ENCODE peak calls at places on chromosome 14, in ten cellular contexts. One of them, this sample, is unnamed.

GRCh38 chr14:54606178-54606577 is 39.2 kb downstream of the SAMD4A start:
- DNase-seq in naive thymus-derived CD4-positive, alpha-beta T cell: no peak
- DNase-seq in cardiac fibroblast: peak
- DNase-seq in CD4-positive, CD25-positive, alpha-beta regulatory T cell: no peak
- DNase-seq in AG04449: no peak
- DNase-seq in psoas muscle: peak
- DNase-seq in lung: no peak
- DNase-seq in GM12865: no peak
- DNase-seq in cardiac muscle cell: peak
- DNase-seq in AG04450: no peak
- DNase-seq in this sample: no peak

GRCh38 chr14:72610096-72610830 is 283.6 kb downstream of the DPF3 start:
- DNase-seq in cardiac muscle cell: no peak
- DNase-seq in GM12865: no peak
- DNase-seq in cardiac fibroblast: no peak
- DNase-seq in naive thymus-derived CD4-positive, alpha-beta T cell: peak
- DNase-seq in lung: no peak
- DNase-seq in CD4-positive, CD25-positive, alpha-beta regulatory T cell: no peak
- DNase-seq in AG04449: no peak
- DNase-seq in psoas muscle: no peak
- DNase-seq in AG04450: no peak
- DNase-seq in this sample: no peak

GRCh38 chr14:106204063-106204462 is 677.7 kb downstream of the TMEM121 start:
- DNase-seq in CD4-positive, CD25-positive, alpha-beta regulatory T cell: no peak
- DNase-seq in psoas muscle: no peak
- DNase-seq in cardiac muscle cell: no peak
- DNase-seq in lung: no peak
- DNase-seq in AG04450: no peak
- DNase-seq in naive thymus-derived CD4-positive, alpha-beta T cell: no peak
- DNase-seq in cardiac fibroblast: no peak
- DNase-seq in AG04449: no peak
- DNase-seq in GM12865: no peak
- DNase-seq in this sample: no peak

GRCh38 chr14:32352631-32353030 is 23.5 kb downstream of the AKAP6 start:
- DNase-seq in naive thymus-derived CD4-positive, alpha-beta T cell: no peak
- DNase-seq in psoas muscle: no peak
- DNase-seq in lung: no peak
- DNase-seq in cardiac fibroblast: peak
- DNase-seq in CD4-positive, CD25-positive, alpha-beta regulatory T cell: no peak
- DNase-seq in AG04450: no peak
- DNase-seq in AG04449: no peak
- DNase-seq in GM12865: no peak
- DNase-seq in cardiac muscle cell: no peak
- DNase-seq in this sample: no peak

GRCh38 chr14:57835751-57836150 is 30.1 kb downstream of the SLC35F4 start:
- DNase-seq in cardiac muscle cell: no peak
- DNase-seq in lung: no peak
- DNase-seq in naive thymus-derived CD4-positive, alpha-beta T cell: no peak
- DNase-seq in AG04449: no peak
- DNase-seq in CD4-positive, CD25-positive, alpha-beta regulatory T cell: no peak
- DNase-seq in AG04450: no peak
- DNase-seq in psoas muscle: no peak
- DNase-seq in GM12865: no peak
- DNase-seq in cardiac fibroblast: peak
- DNase-seq in this sample: no peak

GRCh38 chr14:65588426-65589140 is 176.1 kb downstream of the FUT8 start:
- DNase-seq in naive thymus-derived CD4-positive, alpha-beta T cell: no peak
- DNase-seq in lung: no peak
- DNase-seq in cardiac fibroblast: peak
- DNase-seq in psoas muscle: no peak
- DNase-seq in GM12865: no peak
- DNase-seq in AG04449: no peak
- DNase-seq in CD4-positive, CD25-positive, alpha-beta regulatory T cell: no peak
- DNase-seq in AG04450: no peak
- DNase-seq in cardiac muscle cell: no peak
- DNase-seq in this sample: no peak

GRCh38 chr14:21672116-21672515 is 1.5 kb downstream of the OR4E1 start:
- DNase-seq in AG04449: no peak
- DNase-seq in lung: no peak
- DNase-seq in CD4-positive, CD25-positive, alpha-beta regulatory T cell: no peak
- DNase-seq in cardiac muscle cell: no peak
- DNase-seq in naive thymus-derived CD4-positive, alpha-beta T cell: no peak
- DNase-seq in psoas muscle: no peak
- DNase-seq in GM12865: no peak
- DNase-seq in cardiac fibroblast: no peak
- DNase-seq in AG04450: no peak
- DNase-seq in this sample: no peak

GRCh38 chr14:73289308-73289707 is 52.0 kb downstream of the PAPLN start:
- DNase-seq in AG04449: no peak
- DNase-seq in CD4-positive, CD25-positive, alpha-beta regulatory T cell: no peak
- DNase-seq in cardiac fibroblast: no peak
- DNase-seq in lung: no peak
- DNase-seq in GM12865: peak
- DNase-seq in cardiac muscle cell: no peak
- DNase-seq in psoas muscle: no peak
- DNase-seq in AG04450: no peak
- DNase-seq in naive thymus-derived CD4-positive, alpha-beta T cell: no peak
- DNase-seq in this sample: no peak

GRCh38 chr14:103155013-103155412 is 31.8 kb downstream of the TNFAIP2 start:
- DNase-seq in cardiac muscle cell: no peak
- DNase-seq in lung: peak
- DNase-seq in CD4-positive, CD25-positive, alpha-beta regulatory T cell: no peak
- DNase-seq in naive thymus-derived CD4-positive, alpha-beta T cell: no peak
- DNase-seq in cardiac fibroblast: peak
- DNase-seq in AG04449: no peak
- DNase-seq in psoas muscle: peak
- DNase-seq in AG04450: no peak
- DNase-seq in GM12865: peak
- DNase-seq in this sample: no peak

GRCh38 chr14:32331227-32331597 is 2.1 kb downstream of the AKAP6 start:
- DNase-seq in AG04450: no peak
- DNase-seq in AG04449: no peak
- DNase-seq in cardiac fibroblast: no peak
- DNase-seq in psoas muscle: no peak
- DNase-seq in cardiac muscle cell: no peak
- DNase-seq in lung: no peak
- DNase-seq in CD4-positive, CD25-positive, alpha-beta regulatory T cell: no peak
- DNase-seq in GM12865: no peak
- DNase-seq in naive thymus-derived CD4-positive, alpha-beta T cell: no peak
- DNase-seq in this sample: no peak

GRCh38 chr14:54815016-54815415 is 87.6 kb downstream of the GCH1 start:
- DNase-seq in naive thymus-derived CD4-positive, alpha-beta T cell: no peak
- DNase-seq in psoas muscle: no peak
- DNase-seq in AG04450: no peak
- DNase-seq in cardiac fibroblast: peak
- DNase-seq in CD4-positive, CD25-positive, alpha-beta regulatory T cell: no peak
- DNase-seq in AG04449: no peak
- DNase-seq in cardiac muscle cell: no peak
- DNase-seq in lung: peak
- DNase-seq in GM12865: no peak
- DNase-seq in this sample: no peak

GRCh38 chr14:101628975-101629374 is 67.7 kb downstream of the DIO3 start:
- DNase-seq in AG04449: no peak
- DNase-seq in AG04450: no peak
- DNase-seq in naive thymus-derived CD4-positive, alpha-beta T cell: no peak
- DNase-seq in GM12865: no peak
- DNase-seq in psoas muscle: no peak
- DNase-seq in lung: no peak
- DNase-seq in cardiac fibroblast: no peak
- DNase-seq in CD4-positive, CD25-positive, alpha-beta regulatory T cell: no peak
- DNase-seq in cardiac muscle cell: no peak
- DNase-seq in this sample: no peak

GRCh38 chr14:61153436-61153835 is 127.7 kb downstream of the TMEM30B start:
- DNase-seq in lung: no peak
- DNase-seq in CD4-positive, CD25-positive, alpha-beta regulatory T cell: no peak
- DNase-seq in naive thymus-derived CD4-positive, alpha-beta T cell: no peak
- DNase-seq in GM12865: no peak
- DNase-seq in AG04450: no peak
- DNase-seq in AG04449: peak
- DNase-seq in cardiac fibroblast: peak
- DNase-seq in psoas muscle: no peak
- DNase-seq in cardiac muscle cell: peak
- DNase-seq in this sample: no peak

GRCh38 chr14:105909046-105909827 is 382.9 kb downstream of the TMEM121 start:
- DNase-seq in cardiac muscle cell: no peak
- DNase-seq in psoas muscle: peak
- DNase-seq in cardiac fibroblast: no peak
- DNase-seq in GM12865: no peak
- DNase-seq in lung: no peak
- DNase-seq in CD4-positive, CD25-positive, alpha-beta regulatory T cell: no peak
- DNase-seq in AG04449: no peak
- DNase-seq in AG04450: no peak
- DNase-seq in naive thymus-derived CD4-positive, alpha-beta T cell: no peak
- DNase-seq in this sample: no peak

GRCh38 chr14:68797180-68797670 is 4.4 kb upstream of the ZFP36L1 start:
- DNase-seq in naive thymus-derived CD4-positive, alpha-beta T cell: no peak
- DNase-seq in psoas muscle: no peak
- DNase-seq in GM12865: no peak
- DNase-seq in cardiac muscle cell: peak
- DNase-seq in CD4-positive, CD25-positive, alpha-beta regulatory T cell: no peak
- DNase-seq in AG04450: no peak
- DNase-seq in cardiac fibroblast: no peak
- DNase-seq in lung: no peak
- DNase-seq in AG04449: no peak
- DNase-seq in this sample: no peak

GRCh38 chr14:85415015-85415712 is 114.8 kb upstream of the FLRT2 start:
- DNase-seq in AG04450: peak
- DNase-seq in psoas muscle: no peak
- DNase-seq in AG04449: peak
- DNase-seq in lung: peak
- DNase-seq in CD4-positive, CD25-positive, alpha-beta regulatory T cell: no peak
- DNase-seq in cardiac fibroblast: peak
- DNase-seq in cardiac muscle cell: no peak
- DNase-seq in naive thymus-derived CD4-positive, alpha-beta T cell: no peak
- DNase-seq in GM12865: no peak
- DNase-seq in this sample: peak

GRCh38 chr14:50173891-50174290 is 57.5 kb downstream of the SOS2 start:
- DNase-seq in psoas muscle: no peak
- DNase-seq in AG04449: no peak
- DNase-seq in GM12865: no peak
- DNase-seq in cardiac fibroblast: no peak
- DNase-seq in naive thymus-derived CD4-positive, alpha-beta T cell: no peak
- DNase-seq in CD4-positive, CD25-positive, alpha-beta regulatory T cell: no peak
- DNase-seq in cardiac muscle cell: no peak
- DNase-seq in lung: no peak
- DNase-seq in AG04450: no peak
- DNase-seq in this sample: no peak

DNA sequence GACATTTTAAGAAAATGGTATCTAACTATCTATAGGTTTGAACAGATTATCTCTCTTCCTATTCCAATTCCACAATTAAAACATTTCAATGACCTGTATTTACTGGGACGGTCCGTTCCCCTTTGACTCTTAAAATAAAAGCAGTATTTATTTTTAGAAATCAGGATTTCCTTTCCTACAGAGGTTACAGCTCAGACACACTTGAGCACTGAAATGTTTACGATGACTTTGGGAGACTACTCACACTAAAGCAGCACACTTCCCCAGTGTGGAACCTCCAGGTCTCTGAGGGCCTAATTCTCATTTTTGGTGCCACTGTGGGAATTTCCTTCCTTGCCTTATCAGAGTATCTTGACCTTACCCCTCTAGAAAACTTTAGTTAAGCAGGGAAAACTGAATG is 181.8 kb downstream of the PRKD1 start:
- DNase-seq in cardiac fibroblast: no peak
- DNase-seq in CD4-positive, CD25-positive, alpha-beta regulatory T cell: no peak
- DNase-seq in lung: no peak
- DNase-seq in AG04449: no peak
- DNase-seq in cardiac muscle cell: peak
- DNase-seq in naive thymus-derived CD4-positive, alpha-beta T cell: no peak
- DNase-seq in psoas muscle: no peak
- DNase-seq in GM12865: no peak
- DNase-seq in AG04450: no peak
- DNase-seq in this sample: no peak
- H3K4me3 ChIP-seq in cardiac fibroblast: no peak
- H3K4me3 ChIP-seq in CD4-positive, CD25-positive, alpha-beta regulatory T cell: no peak
- H3K4me3 ChIP-seq in lung: no peak
- H3K4me3 ChIP-seq in AG04449: no peak
- H3K4me3 ChIP-seq in cardiac muscle cell: no peak
- H3K4me3 ChIP-seq in naive thymus-derived CD4-positive, alpha-beta T cell: no peak
- H3K4me3 ChIP-seq in psoas muscle: no peak
- H3K4me3 ChIP-seq in GM12865: no peak
- H3K4me3 ChIP-seq in AG04450: no peak
- H3K4me3 ChIP-seq in this sample: no peak

GRCh38 chr14:98223106-98223505 is 1048.9 kb downstream of the BCL11B start:
- DNase-seq in cardiac fibroblast: no peak
- DNase-seq in lung: no peak
- DNase-seq in CD4-positive, CD25-positive, alpha-beta regulatory T cell: no peak
- DNase-seq in AG04449: no peak
- DNase-seq in AG04450: no peak
- DNase-seq in naive thymus-derived CD4-positive, alpha-beta T cell: no peak
- DNase-seq in psoas muscle: no peak
- DNase-seq in GM12865: no peak
- DNase-seq in cardiac muscle cell: no peak
- DNase-seq in this sample: no peak
- H3K4me3 ChIP-seq in cardiac fibroblast: no peak
- H3K4me3 ChIP-seq in lung: no peak
- H3K4me3 ChIP-seq in CD4-positive, CD25-positive, alpha-beta regulatory T cell: peak
- H3K4me3 ChIP-seq in AG04449: no peak
- H3K4me3 ChIP-seq in AG04450: no peak
- H3K4me3 ChIP-seq in naive thymus-derived CD4-positive, alpha-beta T cell: peak
- H3K4me3 ChIP-seq in psoas muscle: no peak
- H3K4me3 ChIP-seq in GM12865: no peak
- H3K4me3 ChIP-seq in cardiac muscle cell: no peak
- H3K4me3 ChIP-seq in this sample: no peak

GRCh38 chr14:95514131-95515079 is 2.0 kb downstream of the SYNE3 start:
- DNase-seq in naive thymus-derived CD4-positive, alpha-beta T cell: no peak
- DNase-seq in AG04449: no peak
- DNase-seq in cardiac fibroblast: no peak
- DNase-seq in CD4-positive, CD25-positive, alpha-beta regulatory T cell: no peak
- DNase-seq in GM12865: no peak
- DNase-seq in AG04450: no peak
- DNase-seq in cardiac muscle cell: no peak
- DNase-seq in lung: no peak
- DNase-seq in psoas muscle: no peak
- DNase-seq in this sample: no peak
- H3K4me3 ChIP-seq in naive thymus-derived CD4-positive, alpha-beta T cell: peak
- H3K4me3 ChIP-seq in AG04449: peak
- H3K4me3 ChIP-seq in cardiac fibroblast: no peak
- H3K4me3 ChIP-seq in CD4-positive, CD25-positive, alpha-beta regulatory T cell: peak
- H3K4me3 ChIP-seq in GM12865: peak
- H3K4me3 ChIP-seq in AG04450: no peak
- H3K4me3 ChIP-seq in cardiac muscle cell: no peak
- H3K4me3 ChIP-seq in lung: no peak
- H3K4me3 ChIP-seq in psoas muscle: peak
- H3K4me3 ChIP-seq in this sample: no peak

GRCh38 chr14:52333823-52334657 is 19.9 kb downstream of the PTGER2 start:
- DNase-seq in cardiac muscle cell: no peak
- DNase-seq in psoas muscle: no peak
- DNase-seq in AG04450: no peak
- DNase-seq in cardiac fibroblast: peak
- DNase-seq in lung: no peak
- DNase-seq in GM12865: no peak
- DNase-seq in AG04449: no peak
- DNase-seq in naive thymus-derived CD4-positive, alpha-beta T cell: no peak
- DNase-seq in CD4-positive, CD25-positive, alpha-beta regulatory T cell: no peak
- DNase-seq in this sample: no peak
- H3K4me3 ChIP-seq in cardiac muscle cell: no peak
- H3K4me3 ChIP-seq in psoas muscle: no peak
- H3K4me3 ChIP-seq in AG04450: no peak
- H3K4me3 ChIP-seq in cardiac fibroblast: no peak
- H3K4me3 ChIP-seq in lung: no peak
- H3K4me3 ChIP-seq in GM12865: no peak
- H3K4me3 ChIP-seq in AG04449: no peak
- H3K4me3 ChIP-seq in naive thymus-derived CD4-positive, alpha-beta T cell: no peak
- H3K4me3 ChIP-seq in CD4-positive, CD25-positive, alpha-beta regulatory T cell: no peak
- H3K4me3 ChIP-seq in this sample: no peak

GRCh38 chr14:24081739-24082204 is 10.4 kb downstream of the CPNE6 start:
- DNase-seq in AG04449: no peak
- DNase-seq in AG04450: no peak
- DNase-seq in GM12865: no peak
- DNase-seq in lung: no peak
- DNase-seq in naive thymus-derived CD4-positive, alpha-beta T cell: no peak
- DNase-seq in cardiac fibroblast: no peak
- DNase-seq in CD4-positive, CD25-positive, alpha-beta regulatory T cell: no peak
- DNase-seq in psoas muscle: peak
- DNase-seq in cardiac muscle cell: no peak
- DNase-seq in this sample: no peak
- H3K4me3 ChIP-seq in AG04449: no peak
- H3K4me3 ChIP-seq in AG04450: peak
- H3K4me3 ChIP-seq in GM12865: peak
- H3K4me3 ChIP-seq in lung: no peak
- H3K4me3 ChIP-seq in naive thymus-derived CD4-positive, alpha-beta T cell: peak
- H3K4me3 ChIP-seq in cardiac fibroblast: peak
- H3K4me3 ChIP-seq in CD4-positive, CD25-positive, alpha-beta regulatory T cell: no peak
- H3K4me3 ChIP-seq in psoas muscle: peak
- H3K4me3 ChIP-seq in cardiac muscle cell: peak
- H3K4me3 ChIP-seq in this sample: peak

This sample was measured in iPS DF 6.9.